ENCODE peak calls at places on chromosomes 7 and 10, in four cellular contexts. One of them, this sample, is unnamed.

GRCh38 chr10:70480254-70480861 is 1.8 kb downstream of the PALD1 start:
- DNase-seq in GM23338: no peak
- DNase-seq in mammary epithelial cell: no peak
- DNase-seq in PC-9: no peak
- DNase-seq in this sample: no peak

GRCh38 chr7:44224951-44225565 is 24.3 kb downstream of the YKT6 start:
- DNase-seq in GM23338: no peak
- DNase-seq in mammary epithelial cell: no peak
- DNase-seq in PC-9: no peak
- DNase-seq in this sample: no peak

GRCh38 chr7:140281255-140281654 is 104.5 kb upstream of the KDM7A start:
- DNase-seq in GM23338: no peak
- DNase-seq in mammary epithelial cell: no peak
- DNase-seq in PC-9: no peak
- DNase-seq in this sample: no peak

GRCh38 chr7:151736403-151736909 is 140.5 kb downstream of the PRKAG2 start:
- DNase-seq in GM23338: peak
- DNase-seq in mammary epithelial cell: peak
- DNase-seq in PC-9: peak
- DNase-seq in this sample: no peak

GRCh38 chr10:18620856-18621255 is 30.5 kb downstream of the NSUN6 start:
- DNase-seq in GM23338: no peak
- DNase-seq in mammary epithelial cell: no peak
- DNase-seq in PC-9: no peak
- DNase-seq in this sample: no peak

GRCh38 chr7:23106801-23107713 is 1.5 kb downstream of the KLHL7 start:
- DNase-seq in GM23338: no peak
- DNase-seq in mammary epithelial cell: no peak
- DNase-seq in PC-9: no peak
- DNase-seq in this sample: no peak

GRCh38 chr7:97179454-97180104 is 62.1 kb downstream of the SDHAF3 start:
- DNase-seq in GM23338: peak
- DNase-seq in mammary epithelial cell: peak
- DNase-seq in PC-9: peak
- DNase-seq in this sample: no peak

GRCh38 chr10:69328346-69328687 is 50.0 kb downstream of the HK1 start:
- DNase-seq in GM23338: no peak
- DNase-seq in mammary epithelial cell: no peak
- DNase-seq in PC-9: no peak
- DNase-seq in this sample: no peak

GRCh38 chr10:131771634-131772358 is 129.0 kb upstream of the PPP2R2D start:
- DNase-seq in GM23338: no peak
- DNase-seq in mammary epithelial cell: no peak
- DNase-seq in PC-9: no peak
- DNase-seq in this sample: no peak

GRCh38 chr10:60123172-60123571 is 216.8 kb upstream of the CCDC6 start:
- DNase-seq in GM23338: no peak
- DNase-seq in mammary epithelial cell: peak
- DNase-seq in PC-9: peak
- DNase-seq in this sample: no peak

GRCh38 chr10:124180947-124181549 is 87.7 kb upstream of the CHST15 start:
- DNase-seq in GM23338: no peak
- DNase-seq in mammary epithelial cell: peak
- DNase-seq in PC-9: no peak
- DNase-seq in this sample: no peak

GRCh38 chr7:1945558-1945957 is 275.5 kb downstream of the ELFN1 start:
- DNase-seq in GM23338: no peak
- DNase-seq in mammary epithelial cell: no peak
- DNase-seq in PC-9: no peak
- DNase-seq in this sample: no peak

GRCh38 chr7:152588350-152588749 is 87.6 kb downstream of the XRCC2 start:
- DNase-seq in GM23338: peak
- DNase-seq in mammary epithelial cell: peak
- DNase-seq in PC-9: peak
- DNase-seq in this sample: no peak

GRCh38 chr7:157219154-157219553 is 80.4 kb downstream of the UBE3C start:
- DNase-seq in GM23338: no peak
- DNase-seq in mammary epithelial cell: no peak
- DNase-seq in PC-9: no peak
- DNase-seq in this sample: no peak

GRCh38 chr7:98949336-98950044 is 71.2 kb downstream of the TRRAP start:
- DNase-seq in GM23338: no peak
- DNase-seq in mammary epithelial cell: no peak
- DNase-seq in PC-9: no peak
- DNase-seq in this sample: no peak

DNA sequence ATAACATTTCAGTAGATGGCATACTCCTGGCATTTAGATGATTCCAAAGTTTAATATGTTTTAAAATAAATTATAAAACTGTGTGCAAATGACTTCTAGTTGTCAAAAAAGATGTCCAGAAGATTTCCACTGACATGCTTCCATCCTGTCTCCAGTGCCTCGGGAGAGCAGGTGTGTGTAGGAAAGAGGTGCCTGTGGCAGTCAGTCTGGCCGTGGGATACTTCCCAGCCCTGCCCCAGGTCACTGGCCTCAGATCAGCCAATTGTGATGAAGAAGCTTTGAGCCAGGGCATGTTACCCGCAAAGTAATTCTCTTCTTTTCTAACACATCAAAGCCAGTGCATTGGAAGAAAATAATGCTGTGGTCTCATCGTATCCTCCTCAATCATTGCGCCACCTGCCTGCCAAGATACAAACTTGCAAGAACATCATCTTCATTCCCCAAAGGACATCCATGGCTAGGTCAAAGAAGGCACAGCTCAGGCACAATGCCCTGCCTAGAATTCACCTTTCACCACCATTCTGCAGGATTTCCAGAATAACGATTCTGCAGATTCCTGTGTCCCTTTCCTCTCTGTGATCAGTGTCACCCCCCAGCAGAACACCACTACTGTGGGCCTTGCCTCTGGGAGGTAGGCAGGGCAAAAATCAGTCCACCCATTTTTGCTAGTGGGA is 6.3 kb upstream of the KCNMA1 start:
- DNase-seq in GM23338: peak
- DNase-seq in mammary epithelial cell: peak
- DNase-seq in PC-9: peak
- DNase-seq in this sample: no peak
- TF ChIP-seq CTCF in GM23338: peak
- TF ChIP-seq CTCF in mammary epithelial cell: peak
- TF ChIP-seq CTCF in PC-9: peak
- TF ChIP-seq CTCF in this sample: peak

GRCh38 chr10:52316005-52316404 is 1.9 kb downstream of the DKK1 start:
- DNase-seq in GM23338: no peak
- DNase-seq in mammary epithelial cell: no peak
- DNase-seq in PC-9: no peak
- DNase-seq in this sample: no peak
- H3K4me3 ChIP-seq in GM23338: no peak
- H3K4me3 ChIP-seq in mammary epithelial cell: peak
- H3K4me3 ChIP-seq in PC-9: peak
- H3K4me3 ChIP-seq in this sample: no peak

GRCh38 chr10:95447733-95448132 is 113.4 kb downstream of the SORBS1 start:
- DNase-seq in GM23338: no peak
- DNase-seq in mammary epithelial cell: no peak
- DNase-seq in PC-9: no peak
- DNase-seq in this sample: no peak

GRCh38 chr10:95445223-95445836 is 115.8 kb downstream of the SORBS1 start:
- DNase-seq in GM23338: no peak
- DNase-seq in mammary epithelial cell: peak
- DNase-seq in PC-9: no peak
- DNase-seq in this sample: no peak

GRCh38 chr10:95444792-95445191 is 116.4 kb downstream of the SORBS1 start:
- DNase-seq in GM23338: no peak
- DNase-seq in mammary epithelial cell: no peak
- DNase-seq in PC-9: no peak
- DNase-seq in this sample: no peak

GRCh38 chr10:95443636-95444035 is 117.5 kb downstream of the SORBS1 start:
- DNase-seq in GM23338: no peak
- DNase-seq in mammary epithelial cell: no peak
- DNase-seq in PC-9: no peak
- DNase-seq in this sample: no peak

GRCh38 chr10:95445837-95446347 is 115.3 kb downstream of the SORBS1 start:
- DNase-seq in GM23338: peak
- DNase-seq in mammary epithelial cell: peak
- DNase-seq in PC-9: peak
- DNase-seq in this sample: no peak
- TF ChIP-seq CTCF in GM23338: peak
- TF ChIP-seq CTCF in mammary epithelial cell: peak
- TF ChIP-seq CTCF in PC-9: peak
- TF ChIP-seq CTCF in this sample: peak

DNA sequence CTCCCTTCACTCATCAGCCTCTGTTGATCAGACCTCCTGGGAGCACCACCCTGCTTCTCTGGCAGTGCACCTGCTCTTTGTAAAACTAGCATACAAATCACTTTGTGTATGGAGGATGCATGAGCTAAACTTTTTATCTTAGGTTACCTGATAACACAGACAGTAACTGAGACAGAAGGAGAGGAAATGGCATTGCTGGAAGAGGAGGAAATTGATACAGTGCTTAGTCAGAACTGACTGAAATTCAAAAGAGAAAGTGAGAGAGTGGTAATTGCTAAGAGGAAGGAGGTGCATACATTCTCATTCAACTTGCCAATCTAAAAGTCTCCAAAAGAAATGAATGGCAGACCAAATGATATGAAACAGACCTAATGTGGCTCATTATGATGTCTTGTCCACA is 1120.7 kb downstream of the GATA3 start:
- DNase-seq in GM23338: no peak
- DNase-seq in mammary epithelial cell: no peak
- DNase-seq in PC-9: no peak
- DNase-seq in this sample: no peak
- H3K4me3 ChIP-seq in GM23338: no peak
- H3K4me3 ChIP-seq in mammary epithelial cell: no peak
- H3K4me3 ChIP-seq in PC-9: no peak
- H3K4me3 ChIP-seq in this sample: no peak

DNA sequence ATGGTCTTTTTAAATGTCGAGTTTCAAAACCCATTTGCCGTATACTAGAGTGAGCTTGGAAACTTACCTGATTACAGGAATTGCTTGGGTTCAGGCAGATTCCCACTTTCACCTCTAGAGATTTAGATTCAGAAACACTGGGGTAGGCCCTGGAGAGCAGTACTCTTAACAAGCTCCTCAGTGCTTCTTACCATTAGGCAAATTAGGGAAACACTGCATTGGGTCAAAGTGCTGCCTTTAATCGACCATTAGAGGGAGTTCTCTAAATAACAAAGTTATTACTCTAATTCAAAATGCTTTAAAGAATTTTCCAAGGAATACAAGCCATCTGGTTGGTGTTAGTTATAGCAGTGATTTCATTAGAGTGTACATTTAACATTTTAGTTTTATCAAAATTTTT is 324.6 kb downstream of the GFRA1 start:
- DNase-seq in GM23338: peak
- DNase-seq in mammary epithelial cell: no peak
- DNase-seq in PC-9: no peak
- DNase-seq in this sample: no peak
- TF ChIP-seq CTCF in GM23338: peak
- TF ChIP-seq CTCF in mammary epithelial cell: peak
- TF ChIP-seq CTCF in PC-9: no peak
- TF ChIP-seq CTCF in this sample: peak

GRCh38 chr10:30784521-30784895 is 155.0 kb upstream of the LYZL2 start:
- DNase-seq in GM23338: no peak
- DNase-seq in mammary epithelial cell: no peak
- DNase-seq in PC-9: no peak
- DNase-seq in this sample: no peak

GRCh38 chr10:30781571-30782542 is 152.3 kb upstream of the LYZL2 start:
- DNase-seq in GM23338: peak
- DNase-seq in mammary epithelial cell: no peak
- DNase-seq in PC-9: no peak
- DNase-seq in this sample: no peak

GRCh38 chr10:30784896-30785605 is 155.5 kb upstream of the LYZL2 start:
- DNase-seq in GM23338: peak
- DNase-seq in mammary epithelial cell: no peak
- DNase-seq in PC-9: peak
- DNase-seq in this sample: peak

GRCh38 chr10:30783939-30784500 is 154.5 kb upstream of the LYZL2 start:
- DNase-seq in GM23338: peak
- DNase-seq in mammary epithelial cell: peak
- DNase-seq in PC-9: peak
- DNase-seq in this sample: peak

DNA sequence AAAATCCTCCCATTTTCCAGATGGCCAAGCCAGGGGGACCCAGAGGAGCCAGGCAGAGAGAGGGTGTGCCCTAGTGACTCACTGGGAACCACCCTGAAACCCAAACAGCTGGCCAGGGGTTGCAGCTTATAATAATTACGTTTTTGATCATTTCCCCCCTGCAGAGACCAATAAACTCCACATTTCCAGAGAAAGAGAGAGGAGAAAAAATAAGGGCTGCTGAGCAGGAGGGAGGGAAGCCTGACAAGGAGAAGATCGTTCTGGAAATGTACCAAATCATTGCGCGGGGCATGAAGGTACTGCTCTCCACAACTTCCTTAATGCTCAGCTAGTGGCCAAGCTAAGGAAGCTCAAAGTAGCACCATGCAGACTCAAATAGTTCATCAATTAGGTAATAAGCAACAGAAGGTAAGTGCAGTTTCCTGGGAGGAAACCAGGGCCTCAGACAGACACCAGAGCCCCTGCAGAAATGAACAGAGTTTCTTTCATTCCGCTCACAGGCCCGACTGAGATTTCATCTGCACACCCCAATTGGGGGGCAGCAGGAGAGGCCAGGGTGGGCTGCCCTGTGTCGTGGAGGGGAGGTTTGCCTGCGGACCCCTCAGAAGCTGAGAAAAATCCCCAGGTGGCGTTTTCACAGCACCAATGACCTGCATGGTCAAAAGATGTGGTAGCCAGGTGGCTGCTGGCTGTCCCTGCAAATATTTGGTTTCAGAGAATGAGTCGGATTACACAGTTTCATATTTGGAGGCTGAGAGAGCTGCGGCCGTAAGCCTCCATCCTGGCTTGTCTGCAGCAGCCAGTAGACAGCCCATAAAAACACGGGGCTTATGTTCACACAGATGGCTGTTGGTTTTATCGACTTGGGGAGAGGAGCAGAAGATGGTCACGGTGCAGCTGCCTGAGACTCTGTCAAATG is 153.2 kb upstream of the LYZL2 start:
- DNase-seq in GM23338: no peak
- DNase-seq in mammary epithelial cell: no peak
- DNase-seq in PC-9: no peak
- DNase-seq in this sample: no peak
- H3K4me3 ChIP-seq in GM23338: no peak
- H3K4me3 ChIP-seq in mammary epithelial cell: no peak
- H3K4me3 ChIP-seq in PC-9: no peak
- H3K4me3 ChIP-seq in this sample: no peak